ENCODE peak calls at places on chromosomes 3 and 15, in seven cellular contexts. J, P, B, Q, D, F and I are unnamed samples.

GRCh38 chr3:14678015-14678503 is 3.1 kb downstream of the C3orf20 start:
- DNase-seq in J (no peak), B (no peak), P (no peak), D (no peak), Q (peak; percentile 66), F (no peak), I (no peak)

GRCh38 chr3:192812736-192813383 is 85.5 kb upstream of the FGF12 start:
- DNase-seq in Q (peak; percentile 32), B (no peak), P (no peak), J (peak; percentile 50), D (no peak), F (peak; percentile 83), I (peak; percentile 61)

GRCh38 chr3:72161870-72162617 is 377.1 kb upstream of the PROK2 start:
- DNase-seq in P (peak; percentile 37), B (peak; percentile 21), J (no peak), Q (no peak), D (no peak), F (no peak), I (no peak)

GRCh38 chr15:66388576-66388975 is 1.9 kb downstream of the MAP2K1 start:
- DNase-seq in P (no peak), J (no peak), F (no peak), B (no peak), Q (no peak), D (no peak), I (no peak)

GRCh38 chr3:65045138-65045537 is 357.3 kb upstream of the ADAMTS9 start:
- DNase-seq in D (no peak), P (no peak), Q (no peak), J (no peak), F (no peak), B (no peak), I (no peak)

GRCh38 chr15:83845230-83845629 is 191.3 kb downstream of the ADAMTSL3 start:
- DNase-seq in Q (peak; percentile 92), P (no peak), J (no peak), D (no peak), B (no peak), F (peak; percentile 96), I (no peak)

GRCh38 chr3:118833075-118833474 is 201.6 kb downstream of the IGSF11 start:
- DNase-seq in P (no peak), J (no peak), B (no peak), D (no peak), F (no peak), Q (no peak), I (no peak)

GRCh38 chr3:26449996-26450395 is 172.6 kb upstream of the LRRC3B start:
- DNase-seq in F (no peak), D (no peak), B (no peak), Q (peak; percentile 68), J (no peak), P (no peak), I (no peak)

GRCh38 chr15:70964686-70965085 is 72.1 kb downstream of the LRRC49 start:
- DNase-seq in P (no peak), B (no peak), F (no peak), J (no peak), D (no peak), Q (no peak), I (no peak)

GRCh38 chr3:121477589-121477988 is 68.2 kb downstream of the POLQ start:
- DNase-seq in B (no peak), F (peak; percentile 63), P (no peak), Q (no peak), D (no peak), J (no peak), I (no peak)